ENCODE peak calls at places on chromosomes 2 and 18, in four cellular contexts. O is PC-9, B is IMR-90, U is endothelial cell of umbilical vein. Y is an unnamed sample.

GRCh38 chr2:226447896-226448295 is 351.7 kb downstream of the IRS1 start:
- DNase-seq in O (no peak), B (peak; percentile 52), U (no peak), Y (no peak)

GRCh38 chr18:68714356-68714706 is 577 bp downstream of the TMX3 start:
- DNase-seq in O (no peak), B (no peak), U (peak; percentile 55), Y (no peak)

GRCh38 chr2:234763051-234763909 is 188.5 kb upstream of the SH3BP4 start:
- DNase-seq in O (no peak), B (peak; percentile 87), U (no peak), Y (no peak)

GRCh38 chr2:62014102-62014501 is 108.6 kb downstream of the COMMD1 start:
- DNase-seq in O (no peak), B (peak; percentile 70), U (peak; percentile 89), Y (no peak)

GRCh38 chr18:52716926-52717325 is 376.9 kb downstream of the DCC start:
- DNase-seq in O (peak; percentile 0), B (peak; percentile 5), U (no peak), Y (no peak)

GRCh38 chr18:12251311-12251710 is 2.9 kb upstream of the CIDEA start:
- DNase-seq in O (no peak), B (no peak), U (no peak), Y (no peak)

GRCh38 chr2:15812187-15812830 is 128.0 kb upstream of the MYCN start:
- DNase-seq in O (no peak), B (no peak), U (no peak), Y (no peak)

GRCh38 chr2:171703574-171704347 is 16.5 kb downstream of the DYNC1I2 start:
- DNase-seq in O (peak; percentile 10), B (peak; percentile 56), U (peak; percentile 59), Y (no peak)

GRCh38 chr2:118166242-118166641 is 78.0 kb downstream of the INSIG2 start:
- DNase-seq in O (no peak), B (no peak), U (no peak), Y (no peak)

GRCh38 chr2:64404743-64405142 is 49.2 kb upstream of the LGALSL start:
- DNase-seq in O (no peak), B (no peak), U (no peak), Y (no peak)

GRCh38 chr2:26848336-26849055 is 564 bp downstream of the DPYSL5 start:
- DNase-seq in O (no peak), B (no peak), U (no peak), Y (no peak)

GRCh38 chr2:223055140-223055539 is 3.1 kb downstream of the KCNE4 start:
- DNase-seq in O (no peak), B (peak; percentile 59), U (peak; percentile 74), Y (no peak)

GRCh38 chr2:218823456-218823855 is 8.1 kb downstream of the PRKAG3 start:
- DNase-seq in O (no peak), B (no peak), U (no peak), Y (no peak)

GRCh38 chr2:207871506-207871905 is 101.8 kb upstream of the FZD5 start:
- DNase-seq in O (no peak), B (no peak), U (no peak), Y (no peak)

GRCh38 chr2:12918841-12919445 is 202.2 kb downstream of the TRIB2 start:
- DNase-seq in O (no peak), B (peak; percentile 89), U (no peak), Y (no peak)

GRCh38 chr2:226048625-226049024 is 649.1 kb downstream of the NYAP2 start:
- DNase-seq in O (peak; percentile 20), B (peak; percentile 91), U (peak; percentile 31), Y (no peak)

GRCh38 chr2:210092791-210093190 is 78.4 kb downstream of the KANSL1L start:
- DNase-seq in O (no peak), B (no peak), U (no peak), Y (no peak)
- TF ChIP-seq CTCF in O (no peak), B (no peak), U (no peak), Y (no peak)

GRCh38 chr2:729363-729762 is 52.2 kb upstream of the TMEM18 start:
- DNase-seq in O (no peak), B (no peak), U (no peak), Y (no peak)
- H3K4me3 ChIP-seq in O (no peak overlapping the region), B (no peak overlapping the region), U (no peak overlapping the region), Y (no peak overlapping the region)

DNA sequence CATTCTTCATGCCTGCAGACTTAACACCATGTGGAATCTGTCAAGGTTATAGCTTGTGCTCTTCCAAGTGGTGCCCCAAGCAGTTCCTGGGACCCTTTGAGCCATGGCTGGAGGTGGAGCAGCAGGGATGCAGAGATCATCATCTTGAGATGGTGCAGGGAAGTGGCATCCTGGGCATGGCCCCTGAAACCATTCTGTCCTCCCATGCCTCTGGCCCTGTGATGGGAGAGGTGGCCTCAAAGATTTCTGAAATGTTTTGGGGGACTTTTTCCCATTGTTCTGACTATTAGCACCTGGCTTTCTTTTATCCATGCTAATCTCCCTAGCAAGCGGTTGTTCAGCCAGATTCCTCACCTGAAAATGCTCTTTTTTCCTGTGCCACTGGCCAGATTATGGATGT is 10.3 kb upstream of the TMEM37 start:
- DNase-seq in O (no peak), B (no peak), U (no peak), Y (no peak)
- H3K27me3 ChIP-seq in O (no peaks in the 10 kb centered on the region), B (peaks cover 15% of the 10 kb centered on the region), U (peaks cover 27% of the 10 kb centered on the region), Y (no peaks in the 10 kb centered on the region)

GRCh38 chr2:108944601-108945241 is 44.3 kb downstream of the EDAR start:
- DNase-seq in O (no peak), B (peak; percentile 4), U (no peak), Y (no peak)
- TF ChIP-seq CTCF in O (no peak), B (no peak), U (no peak), Y (no peak)

Y was measured in GM06990.